ENCODE peak calls at places on chromosomes 1 and 21, in four cellular contexts. O is pancreas, C is GM13977, J is HFF-Myc. B is an unnamed sample.

GRCh38 chr1:6330410-6330827 is 63.1 kb downstream of the ACOT7 start:
- DNase-seq in O (no peak), C (no peak), J (peak), B (peak)

GRCh38 chr1:70891444-70891843 is 156.2 kb downstream of the PTGER3 start:
- DNase-seq in O (no peak), C (no peak), J (no peak), B (peak)

GRCh38 chr1:43545686-43546387 is 15.2 kb downstream of the PTPRF start:
- DNase-seq in O (peak), C (no peak), J (no peak), B (peak)

GRCh38 chr1:101379939-101380338 is 143.1 kb downstream of the S1PR1 start:
- DNase-seq in O (no peak), C (peak), J (no peak), B (no peak)

GRCh38 chr1:192160186-192160585 is 1.9 kb downstream of the RGS18 start:
- DNase-seq in O (no peak), C (no peak), J (no peak), B (no peak)

GRCh38 chr1:119367332-119368124 is 1.1 kb upstream of the HAO2 start:
- DNase-seq in O (no peak), C (peak), J (peak), B (peak)

GRCh38 chr1:28108006-28108405 is 19.6 kb upstream of the EYA3 start:
- DNase-seq in O (no peak), C (no peak), J (no peak), B (no peak)

GRCh38 chr1:100606438-100606837 is 68.5 kb downstream of the GPR88 start:
- DNase-seq in O (no peak), C (no peak), J (no peak), B (peak)

GRCh38 chr21:35565204-35565611 is 495.1 kb downstream of the SETD4 start:
- DNase-seq in O (peak), C (no peak), J (peak), B (peak)

GRCh38 chr21:33870768-33871167 is 44.8 kb downstream of the ATP5PO start:
- DNase-seq in O (no peak), C (no peak), J (no peak), B (no peak)

GRCh38 chr1:116255486-116255885 is 117.6 kb upstream of the ATP1A1 start:
- DNase-seq in O (no peak), C (no peak), J (no peak), B (no peak)

GRCh38 chr1:76635784-76636183 is 231.5 kb upstream of the ST6GALNAC5 start:
- DNase-seq in O (no peak), C (no peak), J (no peak), B (no peak)

GRCh38 chr1:72066431-72066830 is 215.9 kb downstream of the NEGR1 start:
- DNase-seq in O (no peak), C (no peak), J (no peak), B (no peak)

GRCh38 chr1:167776151-167776550 is 54.4 kb downstream of the MPZL1 start:
- DNase-seq in O (no peak), C (no peak), J (no peak), B (peak)

GRCh38 chr1:101137144-101138126 is 99.4 kb upstream of the S1PR1 start:
- DNase-seq in O (no peak), C (no peak), J (no peak), B (peak)

GRCh38 chr1:46635205-46635604 is 18.6 kb upstream of the MOB3C start:
- DNase-seq in O (no peak), C (no peak), J (no peak), B (no peak)

GRCh38 chr1:221334082-221334481 is 407.8 kb downstream of the DUSP10 start:
- DNase-seq in O (no peak), C (no peak), J (no peak), B (no peak)

GRCh38 chr1:236858203-236858602 is 63.1 kb downstream of the MTR start:
- DNase-seq in O (no peak), C (no peak), J (no peak), B (no peak)
- TF ChIP-seq CTCF in O (no peak), C (no peak), J (no peak), B (no peak)

GRCh38 chr1:200299571-200299970 is 110.3 kb downstream of the ZNF281 start:
- DNase-seq in O (no peak), C (no peak), J (no peak), B (no peak)

GRCh38 chr1:200304146-200304545 is 105.7 kb downstream of the ZNF281 start:
- DNase-seq in O (no peak), C (no peak), J (no peak), B (no peak)

GRCh38 chr1:200301152-200301551 is 108.7 kb downstream of the ZNF281 start:
- DNase-seq in O (no peak), C (no peak), J (no peak), B (no peak)

GRCh38 chr1:200302893-200303250 is 107.0 kb downstream of the ZNF281 start:
- DNase-seq in O (peak), C (no peak), J (no peak), B (no peak)

GRCh38 chr1:200302192-200302892 is 107.5 kb downstream of the ZNF281 start:
- DNase-seq in O (peak), C (peak), J (no peak), B (no peak)
- TF ChIP-seq CTCF in O (no peak), C (no peak), J (no peak), B (peak)

DNA sequence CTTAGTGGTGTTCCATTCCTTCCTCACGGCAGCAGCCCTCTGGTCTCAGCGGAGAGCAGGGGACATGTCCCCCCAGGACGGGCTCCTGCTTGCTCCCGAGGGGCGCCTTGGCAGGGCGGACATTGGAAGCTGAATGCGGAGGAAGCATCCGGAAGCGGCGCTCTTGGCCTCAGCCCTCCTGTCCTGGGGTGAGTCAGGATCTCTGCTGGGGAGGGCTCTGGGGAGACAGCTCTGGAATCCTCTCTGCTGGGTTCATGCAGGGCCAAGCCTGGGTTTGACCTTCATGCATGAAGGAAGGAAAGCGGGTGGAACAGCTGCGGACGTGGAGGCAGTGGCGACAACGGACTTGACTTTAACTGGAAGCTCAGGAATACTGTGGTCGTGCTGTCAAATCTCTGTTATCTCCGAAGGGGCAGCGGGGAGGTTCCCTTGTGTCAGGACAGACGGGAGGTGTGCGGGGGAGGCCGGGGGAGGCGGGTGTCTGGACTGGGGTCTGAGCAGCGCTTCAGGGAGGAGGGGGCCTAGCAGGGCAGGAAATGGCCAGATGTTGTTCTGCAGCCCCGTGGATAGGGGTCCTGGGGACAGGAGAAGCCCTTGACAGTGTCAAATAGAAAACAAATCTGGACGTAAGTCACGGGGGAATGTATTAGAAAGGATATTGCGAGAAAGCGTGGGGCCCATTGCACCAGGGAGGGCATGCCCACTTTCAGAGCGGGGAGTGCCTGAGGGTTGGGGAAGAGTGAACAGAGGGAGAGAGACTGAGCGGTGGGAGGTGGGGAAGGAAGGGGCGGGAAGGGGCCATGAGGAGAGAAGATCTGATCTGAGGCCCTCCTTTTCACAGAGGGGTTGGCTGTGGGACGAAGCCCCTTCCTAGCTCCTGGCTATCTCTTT is 26.6 kb downstream of the CRYAA start:
- DNase-seq in O (no peak), C (no peak), J (no peak), B (no peak)
- TF ChIP-seq CTCF in O (no peak), C (no peak), J (no peak), B (no peak)

GRCh38 chr1:215114154-215114933 is 31.8 kb downstream of the KCNK2 start:
- DNase-seq in O (no peak), C (no peak), J (peak), B (peak)
- TF ChIP-seq CTCF in O (no peak), C (no peak), J (no peak), B (no peak)

DNA sequence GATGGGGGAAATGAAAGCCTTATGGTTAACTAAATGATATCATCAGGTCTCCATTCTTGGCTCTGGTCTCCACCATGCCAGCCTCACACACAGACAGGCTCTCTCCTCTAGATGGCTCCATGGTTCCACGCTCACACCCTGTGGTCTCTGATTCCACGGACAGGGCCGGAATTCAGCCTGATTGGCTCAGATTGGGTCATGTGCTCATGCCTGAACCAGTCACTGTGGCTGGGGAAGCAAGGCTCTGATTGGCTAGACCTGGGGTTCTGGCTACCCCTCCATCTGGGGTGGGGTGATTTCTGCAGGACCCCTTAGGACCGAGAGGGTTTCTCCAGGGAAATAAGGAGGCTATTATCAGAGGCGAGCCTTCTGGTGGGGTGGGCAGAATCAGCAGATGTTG is 277.0 kb downstream of the PTPRU start:
- DNase-seq in O (no peak), C (peak), J (peak), B (peak)
- TF ChIP-seq CTCF in O (no peak), C (peak), J (peak), B (peak)

GRCh38 chr1:94799201-94799600 is 21.0 kb upstream of the SLC44A3 start:
- DNase-seq in O (no peak), C (no peak), J (no peak), B (no peak)

GRCh38 chr1:94804442-94804837 is 15.7 kb upstream of the SLC44A3 start:
- DNase-seq in O (no peak), C (no peak), J (no peak), B (no peak)

GRCh38 chr1:94803517-94804441 is 16.4 kb upstream of the SLC44A3 start:
- DNase-seq in O (no peak), C (no peak), J (no peak), B (no peak)

GRCh38 chr1:94803106-94803505 is 17.1 kb upstream of the SLC44A3 start:
- DNase-seq in O (no peak), C (no peak), J (no peak), B (no peak)

DNA sequence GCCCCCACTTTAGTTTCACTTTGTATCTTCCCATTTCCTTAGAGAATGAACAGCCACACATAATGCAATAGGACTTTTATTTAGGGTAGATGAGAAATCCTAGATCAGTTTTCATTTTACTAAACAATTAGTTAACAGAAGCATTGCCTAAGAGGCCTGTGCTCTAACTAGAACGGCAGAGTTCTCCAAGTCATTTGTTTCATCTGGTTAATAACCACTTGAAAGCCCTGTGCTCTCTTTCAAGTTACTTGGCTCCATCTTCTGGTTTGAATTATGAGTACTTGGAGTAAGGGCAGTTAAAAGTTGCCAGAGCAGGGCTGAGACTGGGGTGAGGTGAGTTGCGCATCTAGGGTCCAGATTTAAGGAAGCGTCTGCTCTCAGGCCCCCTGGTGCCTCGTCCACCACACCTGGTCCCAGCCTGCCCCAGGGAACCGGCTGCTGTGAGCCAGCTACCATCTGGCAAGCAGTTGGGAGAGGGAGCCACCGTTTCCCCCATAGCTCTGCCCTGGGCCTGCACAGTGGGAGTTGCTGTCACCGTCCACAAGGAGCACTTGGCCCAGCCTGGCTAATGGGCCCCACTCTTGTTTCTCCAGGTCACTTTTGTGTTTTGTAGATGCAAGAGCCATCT is 18.1 kb upstream of the SLC44A3 start:
- DNase-seq in O (peak), C (peak), J (peak), B (peak)
- TF ChIP-seq CTCF in O (no peak), C (peak), J (peak), B (peak)

DNA sequence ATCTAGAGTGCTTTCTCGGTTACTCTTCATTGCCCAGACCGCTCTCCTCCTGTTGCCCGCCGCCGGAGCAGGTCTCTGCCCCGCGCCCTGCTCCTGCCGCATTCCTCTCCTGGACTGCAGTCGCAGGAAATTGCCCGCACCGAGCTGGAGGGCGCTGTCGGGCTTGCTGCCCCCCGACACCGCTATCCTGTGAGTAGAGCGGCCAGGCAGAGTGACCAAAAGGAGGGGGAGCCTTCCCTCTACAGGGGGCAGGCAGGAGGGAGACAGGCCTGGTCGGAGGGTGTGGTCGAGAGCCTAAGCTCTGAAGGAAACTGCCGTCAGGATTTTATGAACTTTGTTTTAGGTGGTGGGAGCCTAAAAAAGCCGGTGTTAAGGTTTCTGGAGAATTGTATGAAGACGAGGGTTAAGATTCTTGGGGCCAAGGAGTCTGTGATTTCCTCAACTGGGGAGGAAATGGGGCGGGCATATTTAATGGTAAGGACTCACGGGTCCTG is 506 bp downstream of the LRIG2 start:
- DNase-seq in O (no peak), C (no peak), J (peak), B (peak)
- TF ChIP-seq CTCF in O (no peak), C (peak), J (peak), B (peak)